ENCODE peak calls at places on chromosomes 3 and 15, in nine cellular contexts. M, I, G, S, L, R, W, J and E are unnamed samples.

GRCh38 chr15:94331731-94332130 is 100.4 kb downstream of the MCTP2 start:
- DNase-seq in L (no peak), S (no peak), M (peak; percentile 77), G (no peak), J (no peak), I (no peak), R (no peak), W (no peak), E (no peak)

GRCh38 chr15:26866298-26867198 is at the start of gene GABRA5:
- DNase-seq in G (no peak), W (peak; percentile 5), R (no peak), I (no peak), L (no peak), S (no peak), J (no peak), M (no peak), E (peak; percentile 4)

GRCh38 chr3:63354160-63354559 is 76.1 kb downstream of the SYNPR start:
- DNase-seq in I (no peak), M (peak; percentile 58), S (no peak), R (no peak), G (no peak), W (peak; percentile 46), L (no peak), J (no peak), E (peak; percentile 11)

GRCh38 chr3:109985942-109986555 is 648.7 kb upstream of the DPPA4 start:
- DNase-seq in L (no peak), M (no peak), J (no peak), G (no peak), R (no peak), S (no peak), W (no peak), I (no peak), E (no peak)

GRCh38 chr15:59271595-59272201 is 65.1 kb downstream of the LDHAL6B start:
- DNase-seq in G (no peak), W (no peak), I (no peak), R (no peak), J (no peak), L (no peak), M (no peak), S (no peak), E (no peak)

GRCh38 chr3:197154-197855 is 742 bp downstream of the CHL1 start:
- DNase-seq in J (no peak), W (no peak), M (no peak), L (no peak), R (no peak), S (no peak), G (no peak), I (no peak), E (no peak)

GRCh38 chr15:73697033-73697467 is 12.9 kb downstream of the CD276 start:
- DNase-seq in W (peak; percentile 94), G (no peak), I (no peak), M (peak; percentile 99), J (peak; percentile 87), R (no peak), S (peak; percentile 21), L (peak; percentile 62), E (no peak)

GRCh38 chr3:136535906-136536305 is 216.3 kb downstream of the STAG1 start:
- DNase-seq in R (no peak), M (peak; percentile 11), S (no peak), L (no peak), J (no peak), W (peak; percentile 46), I (no peak), G (no peak), E (no peak)

GRCh38 chr3:42501321-42501680 is 1.1 kb upstream of the VIPR1 start:
- DNase-seq in I (no peak), L (no peak), G (no peak), S (no peak), R (no peak), M (no peak), W (no peak), J (no peak), E (no peak)

GRCh38 chr3:74267583-74268184 is 346.8 kb downstream of the CNTN3 start:
- DNase-seq in S (no peak), M (peak; percentile 9), W (peak; percentile 5), J (no peak), L (no peak), I (peak; percentile 20), G (peak; percentile 54), R (no peak), E (no peak)

GRCh38 chr3:171192176-171192854 is 165.8 kb upstream of the SLC2A2 start:
- DNase-seq in S (no peak), W (peak; percentile 99), J (no peak), R (no peak), G (peak; percentile 6), M (peak; percentile 98), L (no peak), I (no peak), E (no peak)

GRCh38 chr3:13110678-13111116 is 37.5 kb upstream of the IQSEC1 start:
- DNase-seq in M (peak; percentile 50), I (no peak), S (no peak), L (peak; percentile 15), R (no peak), J (no peak), W (peak; percentile 65), G (no peak), E (no peak)

GRCh38 chr15:98953000-98953776 is 54.4 kb downstream of the PGPEP1L start:
- DNase-seq in L (no peak), S (no peak), G (no peak), J (no peak), I (no peak), R (no peak), M (no peak), W (no peak), E (no peak)

GRCh38 chr3:12062605-12063004 is 58.4 kb downstream of the SYN2 start:
- DNase-seq in M (no peak), S (no peak), J (no peak), G (no peak), W (no peak), I (no peak), R (no peak), L (no peak), E (no peak)

GRCh38 chr3:94433811-94434210 is 370.9 kb downstream of the NSUN3 start:
- DNase-seq in M (no peak), W (no peak), S (no peak), R (no peak), G (no peak), I (no peak), J (no peak), L (no peak), E (no peak)

GRCh38 chr3:187694801-187695200 is 7.6 kb downstream of the RTP2 start:
- DNase-seq in S (no peak), L (no peak), M (peak; percentile 77), G (peak; percentile 39), R (no peak), W (peak; percentile 67), I (no peak), J (no peak), E (no peak)

GRCh38 chr3:190217081-190217480 is 96.4 kb upstream of the P3H2 start:
- DNase-seq in R (no peak), M (peak; percentile 49), J (no peak), L (no peak), W (peak; percentile 68), S (no peak), I (no peak), G (no peak), E (no peak)

GRCh38 chr3:122794483-122794778 is 438 bp upstream of the SLC49A4 start:
- DNase-seq in G (no peak), R (no peak), W (no peak), I (no peak), J (no peak), M (no peak), L (no peak), S (no peak), E (no peak)

GRCh38 chr3:119809249-119810017 is 27.5 kb downstream of the NR1I2 start:
- DNase-seq in W (no peak), R (no peak), G (no peak), L (no peak), S (no peak), J (no peak), M (no peak), I (no peak), E (no peak)

GRCh38 chr15:37056894-37057205 is 43.5 kb downstream of the MEIS2 start:
- DNase-seq in M (no peak), L (no peak), S (no peak), W (no peak), R (no peak), J (no peak), I (no peak), G (no peak), E (no peak)

GRCh38 chr3:21638488-21638887 is 112.5 kb downstream of the ZNF385D start:
- DNase-seq in L (no peak), R (no peak), J (no peak), I (no peak), S (no peak), W (no peak), G (no peak), M (no peak), E (no peak)